ENCODE peak calls at places on chromosomes 2 and 18, in seven cellular contexts. One of them, this sample, is unnamed.

GRCh38 chr2:144330951-144331651 is 188.8 kb downstream of the ZEB2 start:
- DNase-seq in trophoblast cell: no peak
- DNase-seq in mesendoderm: peak
- DNase-seq in H9: no peak
- DNase-seq in H1: no peak
- DNase-seq in mesenchymal stem cell: peak
- DNase-seq in IMR-90: peak
- DNase-seq in this sample: no peak

GRCh38 chr2:197266477-197266876 is 44.1 kb downstream of the ANKRD44 start:
- DNase-seq in mesendoderm: no peak
- DNase-seq in H9: no peak
- DNase-seq in mesenchymal stem cell: no peak
- DNase-seq in H1: no peak
- DNase-seq in trophoblast cell: no peak
- DNase-seq in IMR-90: no peak
- DNase-seq in this sample: no peak

GRCh38 chr2:218896501-218897393 is 16.1 kb downstream of the WNT10A start:
- DNase-seq in mesendoderm: peak
- DNase-seq in H9: peak
- DNase-seq in mesenchymal stem cell: peak
- DNase-seq in trophoblast cell: peak
- DNase-seq in H1: peak
- DNase-seq in IMR-90: peak
- DNase-seq in this sample: no peak

GRCh38 chr18:3816601-3817363 is 366.8 kb downstream of the TGIF1 start:
- DNase-seq in trophoblast cell: peak
- DNase-seq in H1: no peak
- DNase-seq in mesendoderm: no peak
- DNase-seq in mesenchymal stem cell: peak
- DNase-seq in IMR-90: peak
- DNase-seq in H9: no peak
- DNase-seq in this sample: no peak

GRCh38 chr2:239912171-239912937 is 112.8 kb downstream of the NDUFA10 start:
- DNase-seq in mesenchymal stem cell: no peak
- DNase-seq in H9: peak
- DNase-seq in mesendoderm: no peak
- DNase-seq in IMR-90: no peak
- DNase-seq in H1: peak
- DNase-seq in trophoblast cell: no peak
- DNase-seq in this sample: no peak

GRCh38 chr2:71792926-71793761 is 339.8 kb downstream of the DYSF start:
- DNase-seq in mesenchymal stem cell: peak
- DNase-seq in H1: no peak
- DNase-seq in H9: no peak
- DNase-seq in IMR-90: peak
- DNase-seq in mesendoderm: no peak
- DNase-seq in trophoblast cell: peak
- DNase-seq in this sample: no peak

GRCh38 chr2:47339745-47340541 is 63.0 kb upstream of the MSH2 start:
- DNase-seq in trophoblast cell: peak
- DNase-seq in mesenchymal stem cell: peak
- DNase-seq in H1: no peak
- DNase-seq in mesendoderm: peak
- DNase-seq in H9: no peak
- DNase-seq in IMR-90: peak
- DNase-seq in this sample: no peak

GRCh38 chr2:64667535-64667934 is 13.8 kb upstream of the SERTAD2 start:
- DNase-seq in mesendoderm: no peak
- DNase-seq in H1: no peak
- DNase-seq in mesenchymal stem cell: no peak
- DNase-seq in H9: no peak
- DNase-seq in IMR-90: no peak
- DNase-seq in trophoblast cell: no peak
- DNase-seq in this sample: no peak

GRCh38 chr2:72815655-72816268 is 10.1 kb downstream of the EXOC6B start:
- DNase-seq in trophoblast cell: peak
- DNase-seq in mesenchymal stem cell: peak
- DNase-seq in mesendoderm: peak
- DNase-seq in IMR-90: peak
- DNase-seq in H9: peak
- DNase-seq in H1: peak
- DNase-seq in this sample: no peak

GRCh38 chr2:31823558-31823957 is 187.2 kb downstream of the MEMO1 start:
- DNase-seq in trophoblast cell: no peak
- DNase-seq in mesenchymal stem cell: no peak
- DNase-seq in H9: no peak
- DNase-seq in H1: no peak
- DNase-seq in mesendoderm: no peak
- DNase-seq in IMR-90: no peak
- DNase-seq in this sample: no peak

GRCh38 chr2:160096414-160096813 is 34.0 kb upstream of the PLA2R1 start:
- DNase-seq in H1: no peak
- DNase-seq in mesendoderm: no peak
- DNase-seq in mesenchymal stem cell: no peak
- DNase-seq in H9: no peak
- DNase-seq in IMR-90: no peak
- DNase-seq in trophoblast cell: no peak
- DNase-seq in this sample: no peak

GRCh38 chr2:239021651-239022436 is 174.0 kb downstream of the TWIST2 start:
- DNase-seq in H9: no peak
- DNase-seq in H1: no peak
- DNase-seq in mesendoderm: no peak
- DNase-seq in IMR-90: no peak
- DNase-seq in trophoblast cell: no peak
- DNase-seq in mesenchymal stem cell: no peak
- DNase-seq in this sample: no peak

GRCh38 chr18:46892842-46893241 is 24.5 kb downstream of the PIAS2 start:
- DNase-seq in H9: no peak
- DNase-seq in IMR-90: no peak
- DNase-seq in mesenchymal stem cell: no peak
- DNase-seq in H1: no peak
- DNase-seq in mesendoderm: no peak
- DNase-seq in trophoblast cell: no peak
- DNase-seq in this sample: no peak

GRCh38 chr2:100978582-100979051 is 23.5 kb upstream of the RPL31 start:
- DNase-seq in H1: no peak
- DNase-seq in mesendoderm: no peak
- DNase-seq in H9: no peak
- DNase-seq in mesenchymal stem cell: peak
- DNase-seq in trophoblast cell: no peak
- DNase-seq in IMR-90: peak
- DNase-seq in this sample: no peak

GRCh38 chr2:76320716-76321115 is 610.0 kb upstream of the GCFC2 start:
- DNase-seq in trophoblast cell: no peak
- DNase-seq in H1: no peak
- DNase-seq in H9: no peak
- DNase-seq in mesendoderm: no peak
- DNase-seq in IMR-90: no peak
- DNase-seq in mesenchymal stem cell: no peak
- DNase-seq in this sample: no peak

GRCh38 chr2:60880988-60881932 is at the start of gene REL:
- DNase-seq in H9: peak
- DNase-seq in IMR-90: peak
- DNase-seq in mesendoderm: peak
- DNase-seq in H1: peak
- DNase-seq in trophoblast cell: peak
- DNase-seq in mesenchymal stem cell: peak
- DNase-seq in this sample: peak

GRCh38 chr2:14340703-14341102 is 291.8 kb upstream of the LRATD1 start:
- DNase-seq in H1: no peak
- DNase-seq in mesenchymal stem cell: no peak
- DNase-seq in trophoblast cell: peak
- DNase-seq in IMR-90: no peak
- DNase-seq in H9: no peak
- DNase-seq in mesendoderm: no peak
- DNase-seq in this sample: no peak

GRCh38 chr2:106359512-106359911 is 108.7 kb downstream of the RGPD3 start:
- DNase-seq in mesendoderm: no peak
- DNase-seq in trophoblast cell: no peak
- DNase-seq in mesenchymal stem cell: no peak
- DNase-seq in H9: no peak
- DNase-seq in IMR-90: no peak
- DNase-seq in H1: no peak
- DNase-seq in this sample: no peak

GRCh38 chr2:46657042-46657504 is 177.7 kb downstream of the TMEM247 start:
- DNase-seq in IMR-90: peak
- DNase-seq in mesenchymal stem cell: peak
- DNase-seq in H1: no peak
- DNase-seq in trophoblast cell: no peak
- DNase-seq in H9: no peak
- DNase-seq in mesendoderm: peak
- DNase-seq in this sample: no peak

GRCh38 chr18:24695168-24695567 is 234.7 kb downstream of the HRH4 start:
- DNase-seq in IMR-90: peak
- DNase-seq in trophoblast cell: no peak
- DNase-seq in H1: no peak
- DNase-seq in mesenchymal stem cell: no peak
- DNase-seq in mesendoderm: no peak
- DNase-seq in H9: no peak
- DNase-seq in this sample: no peak
- H3K18ac ChIP-seq in IMR-90: peak
- H3K18ac ChIP-seq in trophoblast cell: no peak
- H3K18ac ChIP-seq in H1: no peak
- H3K18ac ChIP-seq in mesenchymal stem cell: no peak
- H3K18ac ChIP-seq in mesendoderm: no peak
- H3K18ac ChIP-seq in H9: no peak
- H3K18ac ChIP-seq in this sample: no peak

GRCh38 chr2:96354492-96354891 is 18.9 kb downstream of the NCAPH start:
- DNase-seq in trophoblast cell: no peak
- DNase-seq in IMR-90: no peak
- DNase-seq in mesenchymal stem cell: no peak
- DNase-seq in mesendoderm: peak
- DNase-seq in H9: no peak
- DNase-seq in H1: no peak
- DNase-seq in this sample: no peak
- H3K18ac ChIP-seq in trophoblast cell: no peak
- H3K18ac ChIP-seq in IMR-90: no peak
- H3K18ac ChIP-seq in mesenchymal stem cell: no peak
- H3K18ac ChIP-seq in mesendoderm: no peak
- H3K18ac ChIP-seq in H9: no peak
- H3K18ac ChIP-seq in H1: no peak
- H3K18ac ChIP-seq in this sample: no peak

DNA sequence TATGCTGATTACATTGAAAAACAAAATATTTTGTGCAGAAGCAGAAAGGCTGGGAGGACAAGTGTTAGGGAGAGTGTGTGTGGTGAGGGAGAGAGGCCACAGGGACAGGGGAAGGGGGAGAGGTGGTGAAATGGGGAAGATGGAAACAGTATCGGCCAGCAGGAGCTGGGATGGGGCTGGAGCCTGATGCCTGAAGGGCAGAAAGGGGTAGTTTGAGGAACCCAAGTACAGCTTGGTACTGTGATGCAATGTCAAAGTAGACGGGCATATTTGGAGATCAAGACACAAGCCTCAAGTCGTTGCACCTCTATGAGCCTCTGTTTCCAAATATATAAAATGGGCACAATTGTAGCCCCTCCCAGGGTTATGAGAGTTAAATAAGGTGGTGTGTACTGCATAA is 152.1 kb downstream of the LPIN1 start:
- DNase-seq in H1: no peak
- DNase-seq in mesenchymal stem cell: no peak
- DNase-seq in trophoblast cell: no peak
- DNase-seq in H9: no peak
- DNase-seq in IMR-90: no peak
- DNase-seq in mesendoderm: no peak
- DNase-seq in this sample: no peak
- H3K18ac ChIP-seq in H1: no peak
- H3K18ac ChIP-seq in mesenchymal stem cell: no peak
- H3K18ac ChIP-seq in trophoblast cell: no peak
- H3K18ac ChIP-seq in H9: no peak
- H3K18ac ChIP-seq in IMR-90: no peak
- H3K18ac ChIP-seq in mesendoderm: no peak
- H3K18ac ChIP-seq in this sample: peak

GRCh38 chr2:190607657-190608357 is 41.1 kb upstream of the NAB1 start:
- DNase-seq in mesendoderm: no peak
- DNase-seq in H9: no peak
- DNase-seq in trophoblast cell: no peak
- DNase-seq in IMR-90: peak
- DNase-seq in H1: no peak
- DNase-seq in mesenchymal stem cell: no peak
- DNase-seq in this sample: no peak
- H3K18ac ChIP-seq in mesendoderm: no peak
- H3K18ac ChIP-seq in H9: no peak
- H3K18ac ChIP-seq in trophoblast cell: no peak
- H3K18ac ChIP-seq in IMR-90: no peak
- H3K18ac ChIP-seq in H1: no peak
- H3K18ac ChIP-seq in mesenchymal stem cell: no peak
- H3K18ac ChIP-seq in this sample: no peak

DNA sequence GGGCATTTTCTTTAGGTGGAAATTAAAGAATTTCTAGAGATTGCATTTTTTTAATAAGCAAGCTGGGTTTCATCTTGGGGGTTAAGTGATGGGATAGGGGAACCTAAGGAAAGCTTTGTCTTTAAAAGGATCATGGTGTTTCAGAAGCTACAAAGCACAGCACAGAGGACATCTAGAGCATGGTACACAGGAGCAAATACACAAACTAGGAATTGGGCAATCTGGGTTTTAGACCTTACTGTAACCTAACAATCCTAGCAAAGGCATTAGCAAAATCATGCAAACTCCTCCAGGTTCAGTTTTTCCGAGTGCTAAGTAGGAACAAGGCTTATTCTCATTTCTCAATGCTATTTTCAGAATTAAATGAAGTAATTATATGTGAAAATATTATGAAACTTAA is 134.1 kb downstream of the CD226 start:
- DNase-seq in mesenchymal stem cell: no peak
- DNase-seq in IMR-90: no peak
- DNase-seq in trophoblast cell: no peak
- DNase-seq in H9: no peak
- DNase-seq in mesendoderm: no peak
- DNase-seq in H1: no peak
- DNase-seq in this sample: no peak
- H3K18ac ChIP-seq in mesenchymal stem cell: no peak
- H3K18ac ChIP-seq in IMR-90: no peak
- H3K18ac ChIP-seq in trophoblast cell: no peak
- H3K18ac ChIP-seq in H9: no peak
- H3K18ac ChIP-seq in mesendoderm: no peak
- H3K18ac ChIP-seq in H1: no peak
- H3K18ac ChIP-seq in this sample: no peak

DNA sequence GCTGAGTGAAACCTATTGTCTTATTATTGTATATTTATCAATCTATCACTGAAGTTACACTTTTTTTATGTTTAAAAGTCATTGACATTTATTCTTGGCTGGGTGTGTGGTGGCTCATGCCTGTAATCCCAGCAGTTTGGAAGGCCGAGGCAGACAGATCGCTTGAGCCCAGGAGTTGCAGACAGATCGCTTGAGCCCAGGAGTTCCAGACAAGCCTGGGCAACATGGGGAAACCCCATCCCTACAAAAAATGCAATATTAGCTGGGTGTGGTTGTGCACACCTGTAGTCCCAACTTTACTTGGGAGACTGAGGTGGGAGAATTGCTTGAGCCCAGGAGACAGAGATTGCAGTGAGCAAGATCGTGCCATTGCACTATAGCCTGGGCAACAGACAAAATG is 97.8 kb downstream of the EPC2 start:
- DNase-seq in H9: no peak
- DNase-seq in trophoblast cell: no peak
- DNase-seq in mesendoderm: no peak
- DNase-seq in mesenchymal stem cell: no peak
- DNase-seq in H1: no peak
- DNase-seq in IMR-90: no peak
- DNase-seq in this sample: no peak
- H3K18ac ChIP-seq in H9: no peak
- H3K18ac ChIP-seq in trophoblast cell: no peak
- H3K18ac ChIP-seq in mesendoderm: no peak
- H3K18ac ChIP-seq in mesenchymal stem cell: no peak
- H3K18ac ChIP-seq in H1: no peak
- H3K18ac ChIP-seq in IMR-90: no peak
- H3K18ac ChIP-seq in this sample: no peak

GRCh38 chr2:85308951-85309555 is 18.7 kb downstream of the TGOLN2 start:
- DNase-seq in trophoblast cell: no peak
- DNase-seq in H1: no peak
- DNase-seq in mesendoderm: no peak
- DNase-seq in H9: no peak
- DNase-seq in IMR-90: peak
- DNase-seq in mesenchymal stem cell: peak
- DNase-seq in this sample: no peak
- H3K18ac ChIP-seq in trophoblast cell: no peak
- H3K18ac ChIP-seq in H1: no peak
- H3K18ac ChIP-seq in mesendoderm: no peak
- H3K18ac ChIP-seq in H9: no peak
- H3K18ac ChIP-seq in IMR-90: no peak
- H3K18ac ChIP-seq in mesenchymal stem cell: no peak
- H3K18ac ChIP-seq in this sample: peak